ENCODE peak calls at places on chromosomes 3 and 15, in eight cellular contexts. B is fibroblast of pulmonary artery, Z is tibial artery, E is GM06990, V is HepG2, K is retinal pigment epithelial cell, Q is heart left ventricle, S is cardiac muscle cell. L is an unnamed sample.

GRCh38 chr3:6125520-6125919 is 735.4 kb upstream of the GRM7 start:
- DNase-seq in Z (no peak), Q (no peak), K (no peak), B (no peak), S (no peak), V (no peak), E (no peak), L (no peak)

GRCh38 chr15:68055224-68055705 is 1.1 kb downstream of the PIAS1 start:
- DNase-seq in S (peak; percentile 52), K (no peak), E (peak; percentile 74), B (peak; percentile 51), Q (no peak), V (no peak), Z (peak; percentile 49), L (no peak)

GRCh38 chr3:146496726-146497125 is 27.4 kb upstream of the PLSCR2 start:
- DNase-seq in Q (no peak), B (no peak), Z (no peak), K (no peak), E (no peak), S (no peak), V (no peak), L (no peak)

GRCh38 chr15:90001062-90001682 is at the start of gene ZNF710:
- DNase-seq in E (peak; percentile 51), B (peak; percentile 70), K (no peak), Q (peak; percentile 64), Z (peak; percentile 49), S (peak; percentile 80), V (no peak), L (no peak)

GRCh38 chr15:39381517-39381916 is 199.4 kb upstream of the THBS1 start:
- DNase-seq in V (no peak), K (no peak), B (no peak), S (peak; percentile 24), Q (no peak), E (no peak), Z (no peak), L (no peak)

GRCh38 chr15:99928429-99928981 is 195.3 kb upstream of the LYSMD4 start:
- DNase-seq in E (peak; percentile 85), V (no peak), Q (peak; percentile 82), B (peak; percentile 82), Z (peak; percentile 78), S (peak; percentile 88), K (no peak), L (peak; percentile 84)

GRCh38 chr3:41301548-41301947 is 102.2 kb downstream of the CTNNB1 start:
- DNase-seq in S (no peak), V (no peak), K (no peak), Q (no peak), B (peak; percentile 22), Z (no peak), E (no peak), L (no peak)

GRCh38 chr3:18047052-18047451 is 304.6 kb upstream of the TBC1D5 start:
- DNase-seq in Z (no peak), E (no peak), B (no peak), Q (no peak), K (no peak), S (no peak), V (no peak), L (no peak)

DNA sequence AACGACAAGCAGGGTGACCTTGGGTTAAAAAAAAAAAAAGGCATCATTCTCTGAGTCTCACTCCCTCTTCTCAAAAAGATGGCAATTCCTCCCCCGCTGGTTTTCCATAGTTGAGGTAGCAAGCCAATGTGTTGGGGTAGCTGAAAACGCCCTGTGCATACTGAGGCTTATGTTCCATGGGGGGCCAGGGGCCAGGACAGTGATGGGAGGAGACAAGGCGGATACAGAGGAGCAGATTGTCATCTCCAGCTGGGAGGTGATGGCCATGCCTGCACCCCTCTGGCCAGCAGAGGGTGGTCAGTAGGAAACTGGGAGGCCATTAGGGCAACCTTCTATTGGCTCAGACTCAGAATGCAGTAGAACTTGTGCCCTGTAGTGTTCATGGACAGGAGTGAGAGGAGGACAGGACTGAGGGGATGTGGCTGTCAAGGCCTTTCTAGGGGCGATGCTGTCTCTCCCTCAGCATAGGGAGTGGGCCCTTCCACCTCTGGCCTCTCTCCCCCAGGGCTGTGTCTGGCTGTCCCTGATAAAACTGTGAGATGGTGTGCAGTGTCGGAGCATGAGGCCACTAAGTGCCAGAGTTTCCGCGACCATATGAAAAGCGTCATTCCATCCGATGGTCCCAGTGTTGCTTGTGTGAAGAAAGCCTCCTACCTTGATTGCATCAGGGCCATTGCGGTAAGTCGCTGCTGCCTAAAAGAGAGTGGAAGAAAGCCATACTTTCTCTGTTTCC is 1.9 kb downstream of the TF start:
- DNase-seq in B (no peak), Z (no peak), K (no peak), S (no peak), E (no peak), Q (no peak), V (peak; percentile 37), L (no peak)
- TF ChIP-seq CTCF in B (no peak), Z (no peak), K (no peak), S (no peak), E (no peak), Q (no peak), V (peak; percentile 51), L (no peak)

DNA sequence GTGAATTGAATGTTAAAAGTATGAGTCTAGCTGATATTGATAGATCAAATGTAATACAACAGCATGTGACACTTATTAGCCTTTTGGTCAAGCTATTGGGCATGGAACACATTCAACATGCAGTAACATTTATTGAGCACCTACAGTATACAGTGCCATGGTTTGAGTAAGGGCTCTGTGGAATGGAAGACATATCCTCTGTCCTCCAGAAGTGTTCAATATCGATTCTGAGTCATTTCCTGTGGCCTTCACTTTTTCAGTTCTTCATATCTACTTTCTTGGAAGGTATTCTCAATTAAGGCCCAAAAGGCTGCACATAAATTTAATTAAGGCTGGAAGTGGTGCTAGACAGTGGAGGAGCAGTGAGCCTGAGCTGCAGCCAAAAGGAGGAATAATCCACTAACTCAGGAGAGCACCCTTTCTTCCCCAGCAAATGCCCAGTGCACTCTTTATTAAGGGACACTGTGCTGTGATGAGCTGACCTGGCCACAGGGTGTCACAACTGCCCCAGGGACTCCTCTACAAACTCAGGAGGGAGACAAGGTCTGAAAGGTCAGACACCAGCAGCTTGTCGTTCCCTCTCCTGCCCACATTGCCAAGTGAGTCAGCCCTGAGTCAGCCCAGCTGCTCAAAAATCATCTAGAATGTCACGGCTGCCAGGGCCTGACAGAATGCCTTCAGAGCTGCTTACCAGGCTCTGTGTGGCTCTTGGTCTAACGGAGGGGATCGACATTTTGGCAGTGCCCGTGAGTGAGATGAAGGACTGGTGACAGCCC is 544.8 kb downstream of the AGBL1 start:
- DNase-seq in E (no peak), K (peak; percentile 87), V (peak; percentile 73), B (peak; percentile 62), Z (peak; percentile 29), Q (peak; percentile 75), S (peak; percentile 63), L (no peak)
- TF ChIP-seq CTCF in E (no peak), K (peak; percentile 68), V (peak; percentile 78), B (peak; percentile 23), Z (peak; percentile 7), Q (peak; percentile 37), S (peak; percentile 24), L (peak; percentile 68)

GRCh38 chr15:58114812-58115211 is 23.4 kb upstream of the AQP9 start:
- DNase-seq in K (no peak), B (no peak), Z (no peak), V (no peak), Q (no peak), S (no peak), E (no peak), L (no peak)

GRCh38 chr15:58118272-58118671 is 19.9 kb upstream of the AQP9 start:
- DNase-seq in Q (no peak), S (no peak), B (no peak), Z (no peak), K (no peak), V (no peak), E (no peak), L (no peak)

GRCh38 chr15:58114388-58114787 is 23.8 kb upstream of the AQP9 start:
- DNase-seq in B (no peak), E (no peak), Z (no peak), Q (no peak), V (no peak), K (no peak), S (no peak), L (no peak)

GRCh38 chr15:58117619-58118018 is 20.6 kb upstream of the AQP9 start:
- DNase-seq in Q (no peak), S (no peak), B (no peak), K (no peak), E (no peak), Z (no peak), V (peak; percentile 82), L (no peak)

DNA sequence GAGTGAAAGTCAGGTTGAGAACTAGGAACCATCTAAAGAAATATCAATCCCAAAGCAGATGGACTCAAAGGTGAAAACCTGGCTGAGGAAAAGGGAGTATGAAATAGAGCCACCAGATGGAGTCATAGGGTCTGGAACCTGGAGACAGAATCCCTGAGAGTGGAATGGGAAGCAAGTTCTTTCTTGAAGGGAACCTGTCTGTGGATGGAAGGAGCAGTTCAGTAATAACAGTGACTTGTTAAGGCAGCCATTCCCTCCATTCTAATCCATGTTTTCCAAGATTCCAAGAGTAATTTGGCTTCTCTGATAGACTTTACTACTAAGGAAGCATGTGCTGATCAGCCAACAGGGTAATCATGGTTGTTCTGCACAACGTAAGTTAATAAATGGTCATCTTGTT is 22.5 kb upstream of the AQP9 start:
- DNase-seq in B (peak; percentile 45), S (peak; percentile 41), E (no peak), V (peak; percentile 9), K (no peak), Q (no peak), Z (no peak), L (no peak)
- TF ChIP-seq CTCF in B (peak; percentile 49), S (peak; percentile 32), E (no peak), V (peak; percentile 69), K (peak; percentile 40), Q (peak; percentile 11), Z (no peak), L (no peak)

DNA sequence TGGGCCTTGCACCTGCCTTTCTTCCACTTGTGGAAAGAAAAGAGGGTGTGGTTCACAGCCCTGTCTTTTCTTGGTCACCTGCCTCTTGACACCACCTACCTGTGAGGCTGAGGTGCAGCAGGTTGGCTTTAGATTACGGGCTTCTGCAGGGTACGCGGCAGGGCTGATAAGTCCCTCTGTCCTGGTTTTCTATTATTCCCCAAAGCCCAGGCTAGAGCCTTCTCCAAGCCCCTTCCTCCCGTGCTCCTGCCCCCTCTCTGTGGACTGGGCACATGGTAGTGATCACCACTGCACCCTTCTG is 44.8 kb upstream of the HACD2 start:
- DNase-seq in V (no peak), B (no peak), E (no peak), S (no peak), Q (no peak), Z (no peak), K (no peak), L (no peak)
- TF ChIP-seq CTCF in V (peak; percentile 6), B (no peak), E (no peak), S (no peak), Q (no peak), Z (no peak), K (no peak), L (no peak)

DNA sequence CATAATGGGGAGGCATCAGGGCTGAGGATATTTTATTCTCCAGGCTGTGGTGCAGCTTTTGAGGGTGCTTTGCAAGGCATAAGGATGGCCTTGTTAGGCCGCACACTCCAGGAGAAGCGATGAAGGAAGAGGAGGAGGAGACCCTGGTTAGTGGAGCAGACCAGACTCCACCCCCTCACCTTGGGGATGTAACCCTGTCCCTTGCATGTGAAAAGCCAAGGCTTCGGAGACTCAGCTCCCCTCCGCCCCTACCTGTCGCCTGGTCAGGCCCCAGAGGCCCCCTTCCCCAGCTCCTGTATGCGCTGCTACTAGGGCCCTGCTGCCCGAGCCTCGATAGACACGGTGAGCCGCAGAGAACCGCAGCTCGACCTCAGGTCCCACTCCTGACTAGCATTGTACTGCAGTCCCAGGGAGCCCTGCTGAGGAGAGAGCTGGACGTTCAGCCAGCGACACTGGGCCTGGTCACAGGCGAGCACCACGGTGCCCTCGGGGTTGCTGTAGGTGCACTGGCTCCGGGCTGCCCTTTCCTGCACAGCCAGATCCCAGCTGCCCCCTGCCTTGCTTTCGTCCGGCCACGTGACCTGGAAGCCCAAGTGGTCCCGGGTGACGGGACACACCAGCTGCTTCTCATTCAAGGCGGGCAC is 10.2 kb downstream of the CPN2 start:
- DNase-seq in S (no peak), B (no peak), Z (no peak), K (no peak), V (no peak), E (no peak), Q (no peak), L (no peak)
- TF ChIP-seq CTCF in S (no peak), B (no peak), Z (no peak), K (no peak), V (no peak), E (no peak), Q (no peak), L (no peak)

L was measured in type B pancreatic cell.